ENCODE peak calls at places on chromosomes 13 and 19, in five cellular contexts. One of them, this sample, is unnamed.

GRCh38 chr19:23817519-23817918 is 58.8 kb upstream of the ZNF681 start:
- DNase-seq in nephron progenitor cell: no peak
- DNase-seq in NCI-H1105 treated with DMSO at 0.1 percent for 48 hours: peak
- DNase-seq in posterior vena cava: no peak
- DNase-seq in psoas muscle: no peak
- DNase-seq in this sample: peak

GRCh38 chr19:33446156-33446917 is 72.8 kb downstream of the CEBPG start:
- DNase-seq in psoas muscle: peak
- DNase-seq in NCI-H1105 treated with DMSO at 0.1 percent for 48 hours: no peak
- DNase-seq in posterior vena cava: peak
- DNase-seq in nephron progenitor cell: no peak
- DNase-seq in this sample: no peak

GRCh38 chr19:10516064-10516385 is 1.2 kb downstream of the S1PR5 start:
- DNase-seq in NCI-H1105 treated with DMSO at 0.1 percent for 48 hours: no peak
- DNase-seq in psoas muscle: no peak
- DNase-seq in posterior vena cava: no peak
- DNase-seq in nephron progenitor cell: no peak
- DNase-seq in this sample: no peak

GRCh38 chr13:113125506-113126264 is 3.1 kb downstream of the F10 start:
- DNase-seq in posterior vena cava: peak
- DNase-seq in NCI-H1105 treated with DMSO at 0.1 percent for 48 hours: no peak
- DNase-seq in nephron progenitor cell: no peak
- DNase-seq in psoas muscle: no peak
- DNase-seq in this sample: no peak

GRCh38 chr13:105627270-105627669 is 908.2 kb downstream of the EFNB2 start:
- DNase-seq in posterior vena cava: no peak
- DNase-seq in psoas muscle: no peak
- DNase-seq in nephron progenitor cell: no peak
- DNase-seq in NCI-H1105 treated with DMSO at 0.1 percent for 48 hours: no peak
- DNase-seq in this sample: no peak

GRCh38 chr19:35220315-35220921 is 8.1 kb downstream of the FAM187B start:
- DNase-seq in posterior vena cava: no peak
- DNase-seq in psoas muscle: no peak
- DNase-seq in nephron progenitor cell: no peak
- DNase-seq in NCI-H1105 treated with DMSO at 0.1 percent for 48 hours: no peak
- DNase-seq in this sample: no peak

GRCh38 chr19:41709951-41710645 is 1.7 kb downstream of the CEACAM5 start:
- DNase-seq in NCI-H1105 treated with DMSO at 0.1 percent for 48 hours: no peak
- DNase-seq in psoas muscle: no peak
- DNase-seq in nephron progenitor cell: no peak
- DNase-seq in posterior vena cava: peak
- DNase-seq in this sample: no peak

GRCh38 chr13:29510698-29511438 is 84.6 kb downstream of the SLC7A1 start:
- DNase-seq in psoas muscle: peak
- DNase-seq in posterior vena cava: no peak
- DNase-seq in NCI-H1105 treated with DMSO at 0.1 percent for 48 hours: no peak
- DNase-seq in nephron progenitor cell: no peak
- DNase-seq in this sample: no peak

GRCh38 chr19:6041991-6042421 is 64.1 kb upstream of the RANBP3 start:
- DNase-seq in NCI-H1105 treated with DMSO at 0.1 percent for 48 hours: no peak
- DNase-seq in psoas muscle: no peak
- DNase-seq in nephron progenitor cell: no peak
- DNase-seq in posterior vena cava: peak
- DNase-seq in this sample: peak

GRCh38 chr19:38803543-38803942 is 9.2 kb downstream of the LGALS4 start:
- DNase-seq in posterior vena cava: no peak
- DNase-seq in nephron progenitor cell: no peak
- DNase-seq in psoas muscle: no peak
- DNase-seq in NCI-H1105 treated with DMSO at 0.1 percent for 48 hours: no peak
- DNase-seq in this sample: no peak

GRCh38 chr19:31128291-31128690 is 220.9 kb downstream of the TSHZ3 start:
- DNase-seq in psoas muscle: no peak
- DNase-seq in posterior vena cava: peak
- DNase-seq in nephron progenitor cell: no peak
- DNase-seq in NCI-H1105 treated with DMSO at 0.1 percent for 48 hours: no peak
- DNase-seq in this sample: no peak

GRCh38 chr13:73835138-73835721 is 299.0 kb downstream of the KLF12 start:
- DNase-seq in posterior vena cava: no peak
- DNase-seq in nephron progenitor cell: peak
- DNase-seq in NCI-H1105 treated with DMSO at 0.1 percent for 48 hours: peak
- DNase-seq in psoas muscle: no peak
- DNase-seq in this sample: no peak

GRCh38 chr13:25177012-25177411 is 4.9 kb upstream of the AMER2 start:
- DNase-seq in nephron progenitor cell: no peak
- DNase-seq in posterior vena cava: no peak
- DNase-seq in NCI-H1105 treated with DMSO at 0.1 percent for 48 hours: no peak
- DNase-seq in psoas muscle: no peak
- DNase-seq in this sample: no peak

GRCh38 chr13:43783820-43784219 is 3.0 kb downstream of the ENOX1 start:
- DNase-seq in NCI-H1105 treated with DMSO at 0.1 percent for 48 hours: peak
- DNase-seq in nephron progenitor cell: no peak
- DNase-seq in psoas muscle: no peak
- DNase-seq in posterior vena cava: no peak
- DNase-seq in this sample: no peak

GRCh38 chr19:54465367-54466109 is 2.0 kb upstream of the LENG9 start:
- DNase-seq in posterior vena cava: peak
- DNase-seq in psoas muscle: peak
- DNase-seq in NCI-H1105 treated with DMSO at 0.1 percent for 48 hours: no peak
- DNase-seq in nephron progenitor cell: no peak
- DNase-seq in this sample: peak

GRCh38 chr19:31350033-31350692 is 927 bp upstream of the TSHZ3 start:
- DNase-seq in posterior vena cava: no peak
- DNase-seq in NCI-H1105 treated with DMSO at 0.1 percent for 48 hours: no peak
- DNase-seq in psoas muscle: peak
- DNase-seq in nephron progenitor cell: peak
- DNase-seq in this sample: peak

This sample was measured in left ventricle myocardium superior.